ENCODE peak calls at places on chromosomes 13 and 19, in four cellular contexts. One of them, this sample, is unnamed. For H3K9me3, the result is how much of the 10 kb centered on the place peaks cover.

GRCh38 chr13:28603033-28603664 is 55.8 kb upstream of the POMP start:
- DNase-seq in colonic mucosa: no peak
- DNase-seq in neural progenitor cell: no peak
- DNase-seq in SJSA1: no peak
- DNase-seq in this sample: no peak

GRCh38 chr13:39038569-39038898 is 278 bp downstream of the NHLRC3 start:
- DNase-seq in colonic mucosa: peak
- DNase-seq in SJSA1: no peak
- DNase-seq in neural progenitor cell: no peak
- DNase-seq in this sample: no peak

GRCh38 chr19:4225902-4226301 is 3.4 kb upstream of the EBI3 start:
- DNase-seq in neural progenitor cell: no peak
- DNase-seq in SJSA1: no peak
- DNase-seq in colonic mucosa: no peak
- DNase-seq in this sample: no peak

GRCh38 chr19:48194041-48194871 is 23.8 kb downstream of the ZSWIM9 start:
- DNase-seq in SJSA1: no peak
- DNase-seq in neural progenitor cell: peak
- DNase-seq in colonic mucosa: no peak
- DNase-seq in this sample: peak

GRCh38 chr13:27425918-27426630 is 1.7 kb downstream of the GTF3A start:
- DNase-seq in neural progenitor cell: peak
- DNase-seq in SJSA1: peak
- DNase-seq in colonic mucosa: peak
- DNase-seq in this sample: no peak

GRCh38 chr13:73273276-73273675 is 214.5 kb downstream of the KLF5 start:
- DNase-seq in SJSA1: no peak
- DNase-seq in colonic mucosa: no peak
- DNase-seq in neural progenitor cell: no peak
- DNase-seq in this sample: no peak

GRCh38 chr13:109773276-109773675 is 13.1 kb downstream of the IRS2 start:
- DNase-seq in colonic mucosa: no peak
- DNase-seq in neural progenitor cell: no peak
- DNase-seq in SJSA1: peak
- DNase-seq in this sample: no peak

GRCh38 chr19:10116866-10117616 is 2.7 kb downstream of the EIF3G start:
- DNase-seq in colonic mucosa: no peak
- DNase-seq in SJSA1: no peak
- DNase-seq in neural progenitor cell: no peak
- DNase-seq in this sample: no peak

GRCh38 chr13:25860862-25861261 is 191.0 kb downstream of the SHISA2 start:
- DNase-seq in colonic mucosa: no peak
- DNase-seq in SJSA1: no peak
- DNase-seq in neural progenitor cell: no peak
- DNase-seq in this sample: no peak

GRCh38 chr13:113548778-113549621 is 35.6 kb upstream of the TFDP1 start:
- DNase-seq in colonic mucosa: peak
- DNase-seq in neural progenitor cell: no peak
- DNase-seq in SJSA1: peak
- DNase-seq in this sample: peak

GRCh38 chr13:38384171-38384570 is 34.5 kb downstream of the UFM1 start:
- DNase-seq in neural progenitor cell: no peak
- DNase-seq in SJSA1: no peak
- DNase-seq in colonic mucosa: no peak
- DNase-seq in this sample: no peak

GRCh38 chr13:28557725-28558124 is 62.8 kb upstream of the FLT1 start:
- DNase-seq in neural progenitor cell: no peak
- DNase-seq in colonic mucosa: no peak
- DNase-seq in SJSA1: no peak
- DNase-seq in this sample: no peak

GRCh38 chr19:1074512-1075283 is 7.7 kb downstream of the ARHGAP45 start:
- DNase-seq in colonic mucosa: peak
- DNase-seq in neural progenitor cell: no peak
- DNase-seq in SJSA1: no peak
- DNase-seq in this sample: no peak

GRCh38 chr19:47082493-47082892 is 31.1 kb downstream of the ZC3H4 start:
- DNase-seq in neural progenitor cell: no peak
- DNase-seq in SJSA1: no peak
- DNase-seq in colonic mucosa: no peak
- DNase-seq in this sample: no peak

GRCh38 chr13:51557875-51558604 is 26.2 kb upstream of the WDFY2 start:
- DNase-seq in colonic mucosa: no peak
- DNase-seq in SJSA1: peak
- DNase-seq in neural progenitor cell: no peak
- DNase-seq in this sample: no peak

GRCh38 chr13:73088332-73088935 is 29.6 kb downstream of the KLF5 start:
- DNase-seq in SJSA1: no peak
- DNase-seq in colonic mucosa: no peak
- DNase-seq in neural progenitor cell: no peak
- DNase-seq in this sample: no peak

GRCh38 chr13:74015137-74015536 is 119.1 kb downstream of the KLF12 start:
- DNase-seq in colonic mucosa: no peak
- DNase-seq in neural progenitor cell: no peak
- DNase-seq in SJSA1: no peak
- DNase-seq in this sample: no peak

GRCh38 chr13:78659450-78660110 is 625 bp upstream of the OBI1 start:
- DNase-seq in SJSA1: no peak
- DNase-seq in colonic mucosa: no peak
- DNase-seq in neural progenitor cell: no peak
- DNase-seq in this sample: no peak
- H3K4me3 ChIP-seq in SJSA1: peak
- H3K4me3 ChIP-seq in colonic mucosa: peak
- H3K4me3 ChIP-seq in neural progenitor cell: peak
- H3K4me3 ChIP-seq in this sample: no peak

GRCh38 chr19:22607653-22608430 is 26.3 kb upstream of the ZNF492 start:
- DNase-seq in SJSA1: no peak
- DNase-seq in colonic mucosa: no peak
- DNase-seq in neural progenitor cell: no peak
- DNase-seq in this sample: no peak

GRCh38 chr19:22606212-22606553 is 27.9 kb upstream of the ZNF492 start:
- DNase-seq in colonic mucosa: no peak
- DNase-seq in SJSA1: no peak
- DNase-seq in neural progenitor cell: no peak
- DNase-seq in this sample: no peak

GRCh38 chr19:22608441-22608840 is 25.7 kb upstream of the ZNF492 start:
- DNase-seq in SJSA1: no peak
- DNase-seq in colonic mucosa: no peak
- DNase-seq in neural progenitor cell: no peak
- DNase-seq in this sample: no peak

GRCh38 chr19:22605275-22606211 is 28.6 kb upstream of the ZNF492 start:
- DNase-seq in neural progenitor cell: no peak
- DNase-seq in colonic mucosa: no peak
- DNase-seq in SJSA1: no peak
- DNase-seq in this sample: no peak

DNA sequence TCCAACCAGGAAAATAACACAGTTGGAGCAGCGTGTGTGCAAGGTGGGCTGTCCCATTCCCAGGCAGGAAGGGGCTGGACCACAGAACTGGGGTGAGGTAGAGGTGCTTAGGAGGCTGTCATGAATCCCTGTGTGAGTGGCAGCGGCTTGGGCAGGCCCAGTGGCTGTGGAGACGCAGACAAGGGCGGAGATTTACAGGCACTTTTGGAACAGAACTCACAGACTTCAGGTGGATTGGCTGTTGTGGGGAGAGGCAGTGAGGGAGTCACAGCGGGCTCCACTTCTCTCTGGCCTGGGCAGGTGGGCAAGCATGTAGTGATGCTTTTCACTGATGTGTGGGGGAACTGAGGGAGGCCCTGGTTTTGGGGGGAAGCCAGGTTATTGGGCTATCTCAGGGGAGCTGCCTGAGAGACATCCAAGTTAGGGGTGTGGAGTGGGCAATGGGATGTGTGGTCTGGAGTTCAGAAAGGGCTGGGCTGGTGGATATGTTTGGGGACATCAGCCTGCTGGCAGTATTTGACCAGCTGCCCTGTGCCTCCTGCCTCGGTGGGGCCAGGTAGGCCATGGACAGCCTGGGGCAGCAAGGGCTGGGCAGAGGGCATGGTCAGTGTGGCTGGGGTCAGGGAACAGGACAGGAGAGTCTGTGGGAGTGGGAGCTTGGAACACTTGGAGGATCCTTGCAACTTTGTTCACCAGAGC is 27.0 kb upstream of the ZNF492 start:
- DNase-seq in colonic mucosa: no peak
- DNase-seq in SJSA1: no peak
- DNase-seq in neural progenitor cell: no peak
- DNase-seq in this sample: no peak
- H3K9me3 ChIP-seq in colonic mucosa: under half
- H3K9me3 ChIP-seq in SJSA1: under half
- H3K9me3 ChIP-seq in neural progenitor cell: under half
- H3K9me3 ChIP-seq in this sample: under half

GRCh38 chr19:38331728-38332127 is 3.9 kb upstream of the CATSPERG start:
- DNase-seq in colonic mucosa: no peak
- DNase-seq in SJSA1: no peak
- DNase-seq in neural progenitor cell: no peak
- DNase-seq in this sample: no peak
- H3K4me3 ChIP-seq in colonic mucosa: no peak
- H3K4me3 ChIP-seq in SJSA1: no peak
- H3K4me3 ChIP-seq in neural progenitor cell: no peak
- H3K4me3 ChIP-seq in this sample: no peak

GRCh38 chr13:110961959-110962358 is 47.1 kb upstream of the ANKRD10 start:
- DNase-seq in colonic mucosa: no peak
- DNase-seq in neural progenitor cell: no peak
- DNase-seq in SJSA1: no peak
- DNase-seq in this sample: no peak
- H3K9me3 ChIP-seq in colonic mucosa: under half
- H3K9me3 ChIP-seq in neural progenitor cell: under half
- H3K9me3 ChIP-seq in SJSA1: under half
- H3K9me3 ChIP-seq in this sample: half or more

GRCh38 chr19:36679455-36679854 is 8.0 kb upstream of the ZNF567 start:
- DNase-seq in colonic mucosa: no peak
- DNase-seq in neural progenitor cell: no peak
- DNase-seq in SJSA1: no peak
- DNase-seq in this sample: no peak
- H3K4me3 ChIP-seq in colonic mucosa: no peak
- H3K4me3 ChIP-seq in neural progenitor cell: no peak
- H3K4me3 ChIP-seq in SJSA1: no peak
- H3K4me3 ChIP-seq in this sample: no peak

GRCh38 chr13:99907038-99907437 is 64.5 kb downstream of the ZIC5 start:
- DNase-seq in SJSA1: no peak
- DNase-seq in colonic mucosa: no peak
- DNase-seq in neural progenitor cell: no peak
- DNase-seq in this sample: no peak

GRCh38 chr13:99903140-99903539 is 68.4 kb downstream of the ZIC5 start:
- DNase-seq in SJSA1: no peak
- DNase-seq in colonic mucosa: no peak
- DNase-seq in neural progenitor cell: no peak
- DNase-seq in this sample: no peak

GRCh38 chr13:99907627-99908026 is 63.9 kb downstream of the ZIC5 start:
- DNase-seq in colonic mucosa: no peak
- DNase-seq in neural progenitor cell: no peak
- DNase-seq in SJSA1: no peak
- DNase-seq in this sample: no peak

GRCh38 chr13:99905814-99906213 is 65.8 kb downstream of the ZIC5 start:
- DNase-seq in neural progenitor cell: no peak
- DNase-seq in colonic mucosa: no peak
- DNase-seq in SJSA1: no peak
- DNase-seq in this sample: no peak

GRCh38 chr13:99905224-99905623 is 66.3 kb downstream of the ZIC5 start:
- DNase-seq in colonic mucosa: no peak
- DNase-seq in SJSA1: no peak
- DNase-seq in neural progenitor cell: no peak
- DNase-seq in this sample: no peak
- H3K9me3 ChIP-seq in colonic mucosa: under half
- H3K9me3 ChIP-seq in SJSA1: under half
- H3K9me3 ChIP-seq in neural progenitor cell: under half
- H3K9me3 ChIP-seq in this sample: under half

GRCh38 chr13:31351376-31351775 is 151.6 kb downstream of the B3GLCT start:
- DNase-seq in SJSA1: no peak
- DNase-seq in colonic mucosa: no peak
- DNase-seq in neural progenitor cell: no peak
- DNase-seq in this sample: no peak

GRCh38 chr13:31349156-31349555 is 149.4 kb downstream of the B3GLCT start:
- DNase-seq in neural progenitor cell: no peak
- DNase-seq in colonic mucosa: no peak
- DNase-seq in SJSA1: no peak
- DNase-seq in this sample: no peak

GRCh38 chr13:31352467-31352866 is 152.7 kb downstream of the B3GLCT start:
- DNase-seq in neural progenitor cell: no peak
- DNase-seq in SJSA1: no peak
- DNase-seq in colonic mucosa: no peak
- DNase-seq in this sample: no peak

GRCh38 chr13:31350560-31350959 is 150.8 kb downstream of the B3GLCT start:
- DNase-seq in SJSA1: no peak
- DNase-seq in colonic mucosa: no peak
- DNase-seq in neural progenitor cell: no peak
- DNase-seq in this sample: no peak

DNA sequence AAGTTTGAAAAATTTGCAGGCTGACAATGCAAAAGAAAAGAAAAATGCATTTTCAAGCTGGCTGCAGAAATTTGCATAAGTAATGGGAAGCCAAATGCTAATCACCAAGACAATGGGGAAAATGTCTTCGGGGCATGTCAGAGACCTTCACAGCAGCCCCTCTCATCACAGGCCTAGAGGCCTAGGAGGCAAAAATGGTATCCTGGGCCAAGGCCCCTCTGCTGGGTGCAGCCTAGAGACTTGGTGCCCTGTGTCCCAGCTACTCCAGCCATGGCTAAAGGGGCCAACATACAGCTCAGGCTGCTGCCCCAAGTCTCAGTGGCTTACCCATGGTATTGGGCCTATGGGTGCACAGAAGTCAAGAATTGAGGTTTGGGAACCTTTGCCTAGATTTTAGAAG is 155.2 kb downstream of the B3GLCT start:
- DNase-seq in colonic mucosa: no peak
- DNase-seq in neural progenitor cell: no peak
- DNase-seq in SJSA1: no peak
- DNase-seq in this sample: no peak
- H3K4me3 ChIP-seq in colonic mucosa: no peak
- H3K4me3 ChIP-seq in neural progenitor cell: no peak
- H3K4me3 ChIP-seq in SJSA1: no peak
- H3K4me3 ChIP-seq in this sample: no peak

DNA sequence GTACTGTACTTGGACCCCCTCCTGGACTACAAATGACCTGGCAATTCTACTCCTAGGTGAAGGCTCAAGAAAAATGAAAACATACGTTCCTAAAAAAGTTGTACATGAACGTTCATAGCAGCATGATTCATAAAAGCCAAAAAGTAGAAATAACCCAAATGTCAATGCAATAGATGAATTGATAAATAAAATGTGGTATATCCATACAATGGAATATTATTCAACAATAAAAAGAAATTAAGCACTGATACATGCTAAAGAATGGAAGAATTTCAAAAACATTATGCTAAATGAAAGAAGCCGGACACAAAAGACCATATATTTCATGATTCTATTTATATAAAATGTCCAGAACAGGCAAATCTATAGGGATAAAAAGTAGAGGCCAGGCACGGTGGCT is 9.5 kb downstream of the ZNF432 start:
- DNase-seq in colonic mucosa: no peak
- DNase-seq in neural progenitor cell: no peak
- DNase-seq in SJSA1: no peak
- DNase-seq in this sample: no peak
- H3K9me3 ChIP-seq in colonic mucosa: under half
- H3K9me3 ChIP-seq in neural progenitor cell: under half
- H3K9me3 ChIP-seq in SJSA1: under half
- H3K9me3 ChIP-seq in this sample: under half